ENCODE peak calls at places on chromosomes 4 and X, in seven cellular contexts. E is pulmonary artery endothelial cell, K is NCI-H774, I is fibroblast of pulmonary artery, R is T-helper 2 cell, A is sciatic nerve, J is sigmoid colon. X is an unnamed sample.

GRCh38 chr4:168908093-168908492 is 102.0 kb downstream of the CBR4 start:
- DNase-seq in E (no peak), K (no peak), I (peak; percentile 62), R (no peak), A (no peak), J (no peak), X (no peak)

GRCh38 chrX:21382715-21383114 is 8.5 kb downstream of the CNKSR2 start:
- DNase-seq in E (no peak), K (no peak), I (peak; percentile 2), R (no peak), A (no peak), J (no peak), X (peak; percentile 2)

GRCh38 chr4:93152461-93152860 is 676.1 kb upstream of the ATOH1 start:
- DNase-seq in E (no peak), K (no peak), I (no peak), R (no peak), A (no peak), J (no peak), X (no peak)

GRCh38 chrX:46279925-46280313 is 265.3 kb downstream of the ZNF674 start:
- DNase-seq in E (peak; percentile 2), K (no peak), I (peak; percentile 10), R (no peak), A (no peak), J (no peak), X (no peak)

GRCh38 chrX:131729295-131729694 is 185.4 kb downstream of the OR13H1 start:
- DNase-seq in E (peak; percentile 71), K (peak; percentile 70), I (no peak), R (no peak), A (peak; percentile 92), J (peak; percentile 94), X (no peak)

GRCh38 chrX:123173833-123174232 is 10.2 kb upstream of the GRIA3 start:
- DNase-seq in E (no peak), K (no peak), I (no peak), R (no peak), A (no peak), J (no peak), X (peak; percentile 27)

GRCh38 chrX:18877472-18877871 is 106.4 kb downstream of the PHKA2 start:
- DNase-seq in E (no peak), K (peak; percentile 43), I (no peak), R (no peak), A (no peak), J (peak; percentile 22), X (no peak)

GRCh38 chrX:153861733-153862300 is 24.2 kb downstream of the L1CAM start:
- DNase-seq in E (no peak), K (no peak), I (no peak), R (no peak), A (no peak), J (no peak), X (no peak)

GRCh38 chrX:144722307-144722706 is 525.0 kb upstream of the SPANXN1 start:
- DNase-seq in E (no peak), K (no peak), I (no peak), R (no peak), A (no peak), J (no peak), X (peak; percentile 2)

GRCh38 chr4:165360985-165361678 is 17.7 kb upstream of the CPE start:
- DNase-seq in E (no peak), K (no peak), I (no peak), R (no peak), A (no peak), J (no peak), X (no peak)

GRCh38 chrX:30910124-30910860 is 21.2 kb upstream of the TAB3 start:
- DNase-seq in E (no peak), K (no peak), I (no peak), R (no peak), A (no peak), J (no peak), X (peak; percentile 9)

GRCh38 chrX:10482262-10482661 is 138.1 kb downstream of the MID1 start:
- DNase-seq in E (no peak), K (no peak), I (peak; percentile 51), R (no peak), A (peak; percentile 72), J (no peak), X (no peak)

GRCh38 chr4:36243355-36244256 is 708 bp downstream of the ARAP2 start:
- DNase-seq in E (no peak), K (peak; percentile 60), I (peak; percentile 22), R (no peak), A (peak; percentile 67), J (peak; percentile 74), X (peak; percentile 66)

GRCh38 chr4:47686294-47686872 is 151.5 kb downstream of the CORIN start:
- DNase-seq in E (peak; percentile 7), K (no peak), I (peak; percentile 59), R (peak; percentile 15), A (peak; percentile 62), J (no peak), X (peak; percentile 76)

GRCh38 chr4:123892997-123893745 is 496.6 kb downstream of the SPRY1 start:
- DNase-seq in E (peak; percentile 55), K (no peak), I (peak; percentile 94), R (no peak), A (no peak), J (no peak), X (no peak)

GRCh38 chr4:29539226-29539625 is 1180.9 kb upstream of the PCDH7 start:
- DNase-seq in E (no peak), K (no peak), I (peak; percentile 39), R (no peak), A (no peak), J (no peak), X (no peak)

GRCh38 chr4:152486414-152487389 is 49.2 kb downstream of the FBXW7 start:
- DNase-seq in E (no peak), K (no peak), I (no peak), R (no peak), A (no peak), J (no peak), X (no peak)

GRCh38 chr4:138410266-138410665 is 168.1 kb upstream of the SLC7A11 start:
- DNase-seq in E (no peak), K (no peak), I (no peak), R (no peak), A (no peak), J (no peak), X (no peak)

GRCh38 chr4:85837334-85837733 is 362.4 kb downstream of the ARHGAP24 start:
- DNase-seq in E (no peak), K (no peak), I (peak; percentile 35), R (no peak), A (no peak), J (no peak), X (no peak)

GRCh38 chr4:43330288-43330687 is 437.8 kb downstream of the GRXCR1 start:
- DNase-seq in E (no peak), K (no peak), I (peak; percentile 68), R (no peak), A (no peak), J (no peak), X (no peak)

GRCh38 chr4:2009651-2010233 is 968 bp upstream of the NELFA start:
- DNase-seq in E (peak; percentile 47), K (peak; percentile 11), I (peak; percentile 57), R (no peak), A (peak; percentile 73), J (no peak), X (peak; percentile 40)

GRCh38 chr4:40722576-40723161 is 27.1 kb upstream of the NSUN7 start:
- DNase-seq in E (no peak), K (no peak), I (peak; percentile 16), R (no peak), A (no peak), J (no peak), X (peak; percentile 31)

GRCh38 chr4:183758006-183758734 is 99.1 kb downstream of the TRAPPC11 start:
- DNase-seq in E (no peak), K (no peak), I (peak; percentile 22), R (no peak), A (peak; percentile 63), J (no peak), X (no peak)

GRCh38 chrX:13719192-13719856 is 15.1 kb downstream of the TRAPPC2 start:
- DNase-seq in E (no peak), K (no peak), I (no peak), R (no peak), A (no peak), J (no peak), X (no peak)

GRCh38 chr4:111689731-111690130 is 455.5 kb upstream of the FAM241A start:
- DNase-seq in E (no peak), K (no peak), I (no peak), R (no peak), A (no peak), J (no peak), X (no peak)

GRCh38 chr4:101160792-101161592 is 186.3 kb downstream of the PPP3CA start:
- DNase-seq in E (no peak), K (no peak), I (no peak), R (no peak), A (no peak), J (no peak), X (no peak)

GRCh38 chr4:71400788-71401187 is 62.0 kb downstream of the SLC4A4 start:
- DNase-seq in E (no peak), K (no peak), I (no peak), R (no peak), A (no peak), J (no peak), X (no peak)